ENCODE peak calls at places on chromosomes 16 and 17, in four cellular contexts. Q, Y, R and W are unnamed samples. For H3K27me3, H3K36me3 and H3K4me1, the result is how much of the 10 kb centered on the place peaks cover.

GRCh38 chr17:44935116-44935515 is 12.5 kb downstream of the KIF18B start:
- DNase-seq in R (no peak), Y (no peak), Q (no peak), W (no peak)

GRCh38 chr17:41540921-41541625 is 13.0 kb upstream of the KRT19 start:
- DNase-seq in Q (no peak), R (no peak), Y (no peak), W (no peak)

GRCh38 chr17:5352681-5353289 is 66.7 kb downstream of the NUP88 start:
- DNase-seq in Y (no peak), Q (no peak), R (no peak), W (no peak)

GRCh38 chr16:82031116-82032084 is 3.7 kb upstream of the HSD17B2 start:
- DNase-seq in Y (no peak), R (no peak), Q (no peak), W (no peak)

GRCh38 chr17:40038882-40039513 is 15.2 kb downstream of the MED24 start:
- DNase-seq in R (no peak), Y (peak), Q (peak), W (no peak)

GRCh38 chr17:66451188-66452149 is 149.1 kb downstream of the PRKCA start:
- DNase-seq in Q (no peak), Y (no peak), R (no peak), W (no peak)

GRCh38 chr17:75003070-75003956 is 9.2 kb upstream of the MRPL58 start:
- DNase-seq in R (no peak), Q (no peak), Y (no peak), W (no peak)

GRCh38 chr17:81239714-81240555 is 817 bp downstream of the NDUFAF8 start:
- DNase-seq in Q (no peak), R (no peak), Y (no peak), W (no peak)

GRCh38 chr17:32590974-32591373 is 104.2 kb downstream of the CDK5R1 start:
- DNase-seq in Q (no peak), R (no peak), Y (no peak), W (no peak)

GRCh38 chr17:68197997-68198930 is 49.6 kb upstream of the AMZ2 start:
- DNase-seq in Q (peak), Y (no peak), R (no peak), W (no peak)

GRCh38 chr17:79615446-79615845 is 4.6 kb upstream of the RBFOX3 start:
- DNase-seq in R (no peak), Q (no peak), Y (no peak), W (peak)
- H3K27me3 ChIP-seq in R (under half), Q (half or more), Y (half or more), W (under half)

DNA sequence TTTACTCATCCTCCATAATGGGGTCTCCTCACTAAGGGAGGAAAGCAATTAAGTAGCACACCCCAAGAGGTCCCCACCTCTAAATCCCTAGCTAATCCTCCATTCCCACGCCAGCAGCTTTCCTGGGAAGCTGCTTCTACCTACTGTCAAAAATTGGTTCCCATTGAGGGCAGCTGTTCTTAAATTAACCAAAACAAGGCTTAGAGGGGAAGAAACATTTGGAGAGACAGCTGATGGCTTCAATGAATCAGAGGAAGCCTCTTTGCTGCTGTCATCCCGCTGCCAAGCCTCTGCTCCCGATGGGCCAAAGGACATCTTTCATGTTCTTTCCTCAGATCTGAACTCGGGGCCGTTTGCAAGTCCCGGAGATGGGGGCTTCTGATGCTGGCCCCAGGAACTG is 26.6 kb downstream of the AIPL1 start:
- DNase-seq in Q (no peak), R (no peak), Y (no peak), W (no peak)
- H3K36me3 ChIP-seq in Q (under half), R (under half), Y (under half), W (under half)

DNA sequence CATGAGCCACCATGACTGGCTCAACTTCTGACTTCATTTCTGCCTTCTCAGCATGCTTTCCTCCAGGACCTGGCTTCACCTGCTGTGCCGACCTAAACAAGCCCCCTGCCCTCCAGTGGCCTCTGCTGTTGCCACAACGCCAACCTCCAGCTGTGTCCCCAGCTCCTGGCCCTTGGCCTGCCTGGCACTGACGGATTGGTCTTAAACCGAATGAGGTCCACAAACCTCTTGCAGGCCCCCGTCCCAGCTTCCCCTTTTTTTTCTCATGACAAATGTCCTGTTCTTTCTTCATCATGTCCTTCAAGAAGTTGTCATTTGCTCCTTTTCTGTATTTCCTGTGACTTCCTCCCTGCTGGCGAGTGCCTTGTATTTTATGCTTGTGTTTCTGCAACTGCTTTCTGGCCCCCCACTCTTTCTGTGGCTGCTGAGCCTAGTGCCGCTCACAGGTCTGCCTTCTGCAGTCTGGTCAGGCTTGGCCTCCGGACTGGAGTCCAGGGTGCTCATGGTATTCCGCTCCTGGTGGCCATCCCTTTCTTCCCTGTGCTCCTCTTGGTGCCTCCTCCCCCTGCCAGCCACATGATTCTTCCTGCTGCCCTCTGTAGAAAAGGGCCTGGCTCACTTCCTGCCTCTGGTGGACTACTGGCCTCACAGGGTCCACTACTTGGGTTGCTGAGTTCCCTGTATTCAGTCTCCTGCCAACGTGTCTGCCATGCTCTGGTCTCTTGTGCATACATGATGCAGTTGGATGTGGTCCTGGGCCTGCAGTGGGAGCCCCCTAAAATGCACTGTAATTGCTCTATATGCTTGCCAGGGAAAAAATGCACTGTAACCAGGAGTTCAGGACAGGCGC is 2.9 kb downstream of the ATP6V0C start:
- DNase-seq in Y (no peak), Q (no peak), R (no peak), W (peak)
- H3K4me1 ChIP-seq in Y (half or more), Q (under half), R (under half), W (half or more)

GRCh38 chr16:59920054-59920453 is 1185.9 kb upstream of the GOT2 start:
- DNase-seq in Y (no peak), Q (no peak), R (no peak), W (no peak)
- H3K27me3 ChIP-seq in Y (under half), Q (under half), R (under half), W (under half)

GRCh38 chr16:74477226-74477625 is 55.9 kb upstream of the CLEC18B start:
- DNase-seq in R (no peak), Q (no peak), Y (no peak), W (no peak)
- H3K36me3 ChIP-seq in R (under half), Q (under half), Y (half or more), W (half or more)

GRCh38 chr17:48910370-48910769 is 2.2 kb downstream of the UBE2Z start:
- DNase-seq in Q (no peak), Y (no peak), R (no peak), W (no peak)
- H3K4me1 ChIP-seq in Q (under half), Y (under half), R (under half), W (half or more)

GRCh38 chr17:13755851-13756250 is 154.1 kb upstream of the HS3ST3A1 start:
- DNase-seq in Y (no peak), R (no peak), Q (no peak), W (no peak)

GRCh38 chr17:13757871-13758270 is 156.1 kb upstream of the HS3ST3A1 start:
- DNase-seq in Q (no peak), Y (no peak), R (no peak), W (no peak)

GRCh38 chr17:13759936-13760335 is 158.2 kb upstream of the HS3ST3A1 start:
- DNase-seq in Q (no peak), R (no peak), Y (no peak), W (no peak)

GRCh38 chr17:13753151-13753550 is 151.4 kb upstream of the HS3ST3A1 start:
- DNase-seq in Q (no peak), R (no peak), Y (no peak), W (no peak)

DNA sequence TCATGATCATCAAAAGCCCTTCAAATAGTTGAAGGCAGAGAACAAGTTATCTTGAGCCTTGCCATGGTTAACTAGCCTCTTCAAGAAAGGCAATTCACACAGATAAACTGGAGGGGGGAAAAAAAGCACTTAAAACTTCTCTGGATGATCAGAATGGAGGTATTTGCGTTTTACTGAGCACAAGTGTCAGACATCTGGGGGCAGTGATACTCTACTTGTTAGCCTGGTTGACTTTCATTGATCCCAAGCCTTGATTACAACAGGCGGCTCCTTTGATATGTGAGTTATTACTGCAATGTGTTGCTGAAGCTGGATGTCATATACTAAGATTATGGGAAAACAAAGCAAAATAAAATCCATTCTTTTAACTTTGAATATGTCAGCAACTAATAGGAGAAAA is 155.0 kb upstream of the HS3ST3A1 start:
- DNase-seq in Q (no peak), R (no peak), Y (no peak), W (no peak)
- H3K27me3 ChIP-seq in Q (under half), R (under half), Y (under half), W (under half)

GRCh38 chr16:89883346-89884040 is 10.1 kb downstream of the TCF25 start:
- DNase-seq in Y (no peak), Q (no peak), R (no peak), W (no peak)

GRCh38 chr16:89884041-89884421 is 10.6 kb downstream of the TCF25 start:
- DNase-seq in Q (no peak), Y (no peak), R (no peak), W (no peak)

GRCh38 chr16:89890886-89891657 is 17.7 kb downstream of the TCF25 start:
- DNase-seq in Q (no peak), Y (no peak), R (no peak), W (no peak)

GRCh38 chr16:89890200-89890599 is 16.8 kb downstream of the TCF25 start:
- DNase-seq in R (no peak), Y (no peak), Q (no peak), W (no peak)

DNA sequence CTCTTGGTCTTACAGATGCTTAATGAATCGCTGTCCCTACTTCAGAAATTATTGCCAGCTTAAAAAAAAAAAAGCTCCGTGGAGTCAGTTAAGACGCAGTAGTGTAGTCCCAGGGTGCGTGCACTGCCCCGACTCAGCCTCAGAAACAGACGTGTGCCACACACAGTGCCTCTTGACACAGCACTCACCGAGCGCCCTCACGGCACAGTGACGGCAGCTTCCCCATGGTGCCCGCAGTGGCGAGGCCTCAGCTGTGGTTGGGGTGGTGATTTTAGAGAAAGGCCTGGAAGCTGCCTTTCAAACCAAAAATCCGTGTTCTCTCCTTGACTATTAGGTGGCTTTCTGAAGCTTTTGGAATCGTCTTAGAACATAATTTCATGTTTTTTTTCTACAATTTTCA is 13.9 kb downstream of the TCF25 start:
- DNase-seq in R (no peak), Y (no peak), Q (no peak), W (no peak)
- H3K36me3 ChIP-seq in R (under half), Y (half or more), Q (under half), W (half or more)

DNA sequence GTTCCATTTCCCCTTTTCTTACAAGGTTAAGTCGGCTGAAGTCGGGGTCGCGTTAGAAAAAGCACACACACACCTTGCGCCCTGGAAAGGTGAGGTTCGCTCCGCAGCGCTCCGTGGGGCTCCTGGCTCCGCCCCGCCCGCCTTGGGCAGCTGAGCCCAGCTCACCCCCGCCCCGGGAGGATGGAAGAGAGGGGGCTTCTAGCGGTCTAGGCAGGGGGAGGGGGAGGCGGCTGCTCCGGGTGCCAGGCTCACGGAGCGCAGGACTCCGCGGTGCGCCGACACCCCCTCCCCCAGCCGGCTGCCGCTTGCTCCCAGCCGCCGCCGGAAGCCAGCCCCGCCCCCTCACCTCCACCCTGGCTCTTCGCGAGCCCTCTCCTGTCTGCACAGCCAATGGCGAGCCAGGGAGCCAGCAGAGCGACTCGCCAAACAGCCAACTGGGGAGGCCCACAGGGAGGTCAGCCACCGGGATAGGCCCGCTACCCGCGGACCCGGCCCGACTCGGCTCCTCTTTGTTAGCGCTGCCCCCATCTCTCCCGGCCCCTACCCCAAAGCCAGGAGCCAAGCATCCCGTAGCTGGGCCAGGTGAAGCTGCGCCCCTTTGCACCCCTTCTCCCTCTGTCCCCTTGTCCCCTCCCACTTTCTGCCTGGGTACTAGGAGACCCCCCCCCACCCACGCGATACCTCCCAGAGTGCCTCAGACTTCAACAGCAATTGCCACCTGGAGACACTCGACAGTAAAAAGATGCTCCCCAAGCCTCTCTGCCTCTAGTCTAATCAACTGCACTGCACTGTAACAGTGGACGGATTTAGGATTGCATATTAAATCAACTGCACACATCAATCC is 30.2 kb downstream of the FAM222B start:
- DNase-seq in Q (peak), R (peak), Y (peak), W (peak)
- H3K4me1 ChIP-seq in Q (under half), R (under half), Y (under half), W (under half)